ENCODE peak calls at places on chromosomes 5 and 9, in five cellular contexts. U is GM06990, W is lung, N is PC-3, C is HepG2. V is an unnamed sample.
A peak's percentile ranks its signal among the peaks of the same experiment; 100 is the strongest.

GRCh38 chr9:89591291-89592200 is 13.3 kb upstream of the GADD45G start:
- DNase-seq in U (no peak), W (peak; percentile 25), N (no peak), C (no peak), V (no peak)

GRCh38 chr9:106920701-106921283 is 57.8 kb downstream of the ZNF462 start:
- DNase-seq in U (no peak), W (no peak), N (peak; percentile 57), C (peak; percentile 18), V (no peak)

GRCh38 chr9:86943871-86944240 is 3.5 kb downstream of the GAS1 start:
- DNase-seq in U (no peak), W (peak; percentile 10), N (no peak), C (no peak), V (no peak)

GRCh38 chr9:26807161-26807560 is 85.4 kb downstream of the CAAP1 start:
- DNase-seq in U (no peak), W (no peak), N (no peak), C (no peak), V (no peak)

GRCh38 chr5:159504106-159504856 is 174.0 kb upstream of the IL12B start:
- DNase-seq in U (no peak), W (no peak), N (no peak), C (no peak), V (no peak)

GRCh38 chr9:72351538-72352453 is 13.2 kb downstream of the ZFAND5 start:
- DNase-seq in U (no peak), W (no peak), N (peak; percentile 84), C (no peak), V (no peak)

GRCh38 chr5:126694403-126694802 is 82.5 kb upstream of the LMNB1 start:
- DNase-seq in U (no peak), W (no peak), N (no peak), C (no peak), V (no peak)

GRCh38 chr5:67771221-67771620 is 444.3 kb upstream of the PIK3R1 start:
- DNase-seq in U (no peak), W (no peak), N (no peak), C (no peak), V (no peak)

GRCh38 chr9:133737071-133737773 is 930 bp downstream of the SARDH start:
- DNase-seq in U (no peak), W (no peak), N (no peak), C (no peak), V (no peak)

GRCh38 chr5:31235381-31235780 is 41.9 kb downstream of the CDH6 start:
- DNase-seq in U (no peak), W (no peak), N (no peak), C (no peak), V (no peak)

GRCh38 chr5:50874277-50874984 is 208.0 kb downstream of the PARP8 start:
- DNase-seq in U (no peak), W (no peak), N (no peak), C (no peak), V (no peak)

GRCh38 chr9:91166796-91167366 is 194.8 kb downstream of the AUH start:
- DNase-seq in U (no peak), W (no peak), N (no peak), C (no peak), V (no peak)

GRCh38 chr9:29556317-29556716 is 1983.0 kb upstream of the C9orf72 start:
- DNase-seq in U (no peak), W (no peak), N (peak; percentile 91), C (no peak), V (no peak)

GRCh38 chr9:114100536-114100935 is 1.4 kb upstream of the KIF12 start:
- DNase-seq in U (no peak), W (no peak), N (no peak), C (no peak), V (no peak)

GRCh38 chr5:139985290-139985689 is 57.8 kb downstream of the NRG2 start:
- DNase-seq in U (no peak), W (no peak), N (peak; percentile 73), C (no peak), V (no peak)

GRCh38 chr5:138503487-138504270 is 38.4 kb downstream of the EGR1 start:
- DNase-seq in U (no peak), W (no peak), N (peak; percentile 66), C (peak; percentile 56), V (peak; percentile 17)

GRCh38 chr5:129771058-129771838 is 23.4 kb downstream of the MINAR2 start:
- DNase-seq in U (no peak), W (peak; percentile 59), N (peak; percentile 64), C (peak; percentile 59), V (peak; percentile 4)

GRCh38 chr9:123544007-123544827 is 188.2 kb downstream of the CRB2 start:
- DNase-seq in U (no peak), W (no peak), N (peak; percentile 42), C (peak; percentile 14), V (no peak)

GRCh38 chr5:1413211-1413610 is 32.0 kb downstream of the SLC6A3 start:
- DNase-seq in U (no peak), W (no peak), N (no peak), C (no peak), V (no peak)

GRCh38 chr5:1413611-1414241 is 31.5 kb downstream of the SLC6A3 start:
- DNase-seq in U (no peak), W (no peak), N (no peak), C (no peak), V (no peak)

GRCh38 chr5:1412621-1413020 is 32.6 kb downstream of the SLC6A3 start:
- DNase-seq in U (no peak), W (no peak), N (no peak), C (no peak), V (no peak)

GRCh38 chr5:1411099-1411498 is 34.1 kb downstream of the SLC6A3 start:
- DNase-seq in U (no peak), W (no peak), N (no peak), C (no peak), V (no peak)

GRCh38 chr5:1412163-1412562 is 33.1 kb downstream of the SLC6A3 start:
- DNase-seq in U (no peak), W (no peak), N (no peak), C (no peak), V (no peak)
- H3K27me3 ChIP-seq in U (peaks cover 1% of the 10 kb centered on the region), W (no peaks in the 10 kb centered on the region), N (peaks cover 4% of the 10 kb centered on the region), C (peaks cover 23% of the 10 kb centered on the region), V (no peaks in the 10 kb centered on the region)

DNA sequence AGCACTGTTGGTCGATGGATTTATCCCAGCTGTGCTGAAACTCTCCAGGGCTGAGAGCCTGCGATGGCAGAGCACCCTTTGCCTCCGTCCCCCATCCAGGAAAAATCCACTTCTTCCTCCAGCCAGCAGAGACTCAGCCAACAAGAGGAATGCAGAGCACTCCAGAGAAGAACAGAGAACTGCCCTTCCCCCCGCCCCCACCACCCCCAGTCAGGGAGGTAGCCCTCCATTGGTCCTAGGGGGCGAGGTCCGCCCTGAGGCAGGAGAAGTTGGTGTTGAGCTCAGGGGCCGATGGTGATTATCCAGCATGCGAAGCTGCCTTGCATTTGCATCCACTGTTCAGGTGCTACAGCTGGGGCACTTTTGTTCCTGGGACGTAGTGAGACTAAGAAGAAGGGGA is 9.0 kb downstream of the TLX3 start:
- DNase-seq in U (no peak), W (no peak), N (no peak), C (no peak), V (no peak)
- H3K27me3 ChIP-seq in U (no peaks in the 10 kb centered on the region), W (peaks cover 14% of the 10 kb centered on the region), N (peaks cover 49% of the 10 kb centered on the region), C (peaks cover 2% of the 10 kb centered on the region), V (peaks cover 3% of the 10 kb centered on the region)

GRCh38 chr9:130288393-130288792 is 22.8 kb downstream of the HMCN2 start:
- DNase-seq in U (no peak), W (no peak), N (no peak), C (no peak), V (no peak)
- H3K27me3 ChIP-seq in U (peaks cover under 1% of the 10 kb centered on the region), W (no peaks in the 10 kb centered on the region), N (peaks cover 39% of the 10 kb centered on the region), C (peaks cover 9% of the 10 kb centered on the region), V (peaks cover 1% of the 10 kb centered on the region)

DNA sequence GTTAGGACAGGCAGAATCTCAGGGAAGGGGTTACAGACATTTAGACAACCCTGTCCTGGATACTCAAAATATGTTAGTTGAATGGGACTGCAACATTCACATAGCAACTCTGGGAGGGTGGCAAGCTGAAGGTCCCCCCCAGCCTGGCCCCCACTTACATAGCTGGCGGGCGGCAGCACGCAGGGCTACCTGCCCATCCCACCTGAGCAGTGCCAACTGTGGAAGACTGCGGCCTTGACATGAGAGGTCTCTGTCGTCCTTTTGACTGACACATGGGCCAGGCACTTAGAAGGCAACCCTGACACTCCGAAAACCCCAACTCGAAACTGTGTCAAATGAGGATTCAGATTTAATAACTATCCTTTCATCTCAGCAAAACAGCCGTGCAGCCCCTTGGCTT is 16.5 kb downstream of the PAX5 start:
- DNase-seq in U (no peak), W (no peak), N (no peak), C (no peak), V (no peak)
- H3K27me3 ChIP-seq in U (no peaks in the 10 kb centered on the region), W (peaks cover 13% of the 10 kb centered on the region), N (peaks cover 64% of the 10 kb centered on the region), C (peaks cover 1% of the 10 kb centered on the region), V (no peaks in the 10 kb centered on the region)

GRCh38 chr9:137157618-137158502 is 12.0 kb downstream of the LRRC26 start:
- DNase-seq in U (no peak), W (no peak), N (no peak), C (no peak), V (no peak)
- H3K27me3 ChIP-seq in U (no peaks in the 10 kb centered on the region), W (peaks cover 3% of the 10 kb centered on the region), N (peaks cover 17% of the 10 kb centered on the region), C (peaks cover 13% of the 10 kb centered on the region), V (no peaks in the 10 kb centered on the region)

GRCh38 chr9:136202449-136203405 is 2.2 kb downstream of the LHX3 start:
- DNase-seq in U (no peak), W (no peak), N (no peak), C (no peak), V (no peak)
- H3K27me3 ChIP-seq in U (peaks cover 2% of the 10 kb centered on the region), W (peaks cover 54% of the 10 kb centered on the region), N (peaks cover 14% of the 10 kb centered on the region), C (peaks cover 13% of the 10 kb centered on the region), V (peaks cover 10% of the 10 kb centered on the region)

DNA sequence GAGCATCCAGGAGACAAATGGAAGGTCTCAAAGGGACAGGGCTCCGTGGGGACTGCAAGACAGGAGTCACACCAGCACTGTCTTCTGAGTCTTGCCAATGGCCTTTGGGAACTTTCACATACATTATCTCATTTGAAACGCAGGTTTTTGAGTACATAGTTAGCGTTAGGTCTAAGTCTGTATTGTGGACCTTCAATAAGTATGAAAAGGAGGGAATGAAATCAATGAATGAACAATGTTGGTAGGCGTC is 442 bp upstream of the DCTN4 start:
- DNase-seq in U (no peak), W (no peak), N (no peak), C (no peak), V (no peak)
- H3K27me3 ChIP-seq in U (no peaks in the 10 kb centered on the region), W (no peaks in the 10 kb centered on the region), N (no peaks in the 10 kb centered on the region), C (no peaks in the 10 kb centered on the region), V (no peaks in the 10 kb centered on the region)